ENCODE peak calls at places on chromosomes 13 and 19, in ten cellular contexts. One of them, this sample, is unnamed.

GRCh38 chr19:11422163-11423068 is 3.3 kb upstream of the RGL3 start:
- DNase-seq in HFFc6: peak
- DNase-seq in astrocyte of the spinal cord: no peak
- DNase-seq in upper lobe of right lung: peak
- DNase-seq in RWPE2: peak
- DNase-seq in foreskin fibroblast: peak
- DNase-seq in IMR-90: no peak
- DNase-seq in fibroblast of the aortic adventitia: peak
- DNase-seq in cardiac fibroblast: peak
- DNase-seq in psoas muscle: peak
- DNase-seq in this sample: peak

GRCh38 chr19:6674868-6675305 is 4.9 kb upstream of the TNFSF14 start:
- DNase-seq in HFFc6: peak
- DNase-seq in astrocyte of the spinal cord: peak
- DNase-seq in upper lobe of right lung: peak
- DNase-seq in RWPE2: no peak
- DNase-seq in foreskin fibroblast: peak
- DNase-seq in IMR-90: peak
- DNase-seq in fibroblast of the aortic adventitia: peak
- DNase-seq in cardiac fibroblast: peak
- DNase-seq in psoas muscle: peak
- DNase-seq in this sample: peak

GRCh38 chr13:26051231-26052135 is at the start of gene SHISA2:
- DNase-seq in HFFc6: no peak
- DNase-seq in astrocyte of the spinal cord: peak
- DNase-seq in upper lobe of right lung: peak
- DNase-seq in RWPE2: no peak
- DNase-seq in foreskin fibroblast: no peak
- DNase-seq in IMR-90: peak
- DNase-seq in fibroblast of the aortic adventitia: peak
- DNase-seq in cardiac fibroblast: peak
- DNase-seq in psoas muscle: peak
- DNase-seq in this sample: no peak

GRCh38 chr13:40993987-40994386 is 25.1 kb downstream of the ELF1 start:
- DNase-seq in HFFc6: no peak
- DNase-seq in astrocyte of the spinal cord: no peak
- DNase-seq in upper lobe of right lung: no peak
- DNase-seq in RWPE2: peak
- DNase-seq in foreskin fibroblast: no peak
- DNase-seq in IMR-90: no peak
- DNase-seq in fibroblast of the aortic adventitia: no peak
- DNase-seq in cardiac fibroblast: no peak
- DNase-seq in psoas muscle: no peak
- DNase-seq in this sample: no peak

GRCh38 chr13:90867336-90867683 is 480.2 kb upstream of the MIR17HG start:
- DNase-seq in HFFc6: peak
- DNase-seq in astrocyte of the spinal cord: peak
- DNase-seq in upper lobe of right lung: peak
- DNase-seq in RWPE2: no peak
- DNase-seq in foreskin fibroblast: peak
- DNase-seq in IMR-90: peak
- DNase-seq in fibroblast of the aortic adventitia: peak
- DNase-seq in cardiac fibroblast: peak
- DNase-seq in psoas muscle: peak
- DNase-seq in this sample: peak

GRCh38 chr13:71605744-71606143 is 261.3 kb downstream of the DACH1 start:
- DNase-seq in HFFc6: no peak
- DNase-seq in astrocyte of the spinal cord: no peak
- DNase-seq in upper lobe of right lung: no peak
- DNase-seq in RWPE2: no peak
- DNase-seq in foreskin fibroblast: no peak
- DNase-seq in IMR-90: no peak
- DNase-seq in fibroblast of the aortic adventitia: no peak
- DNase-seq in cardiac fibroblast: no peak
- DNase-seq in psoas muscle: no peak
- DNase-seq in this sample: no peak

GRCh38 chr19:46927893-46928292 is 67.1 kb downstream of the ARHGAP35 start:
- DNase-seq in HFFc6: no peak
- DNase-seq in astrocyte of the spinal cord: no peak
- DNase-seq in upper lobe of right lung: no peak
- DNase-seq in RWPE2: no peak
- DNase-seq in foreskin fibroblast: no peak
- DNase-seq in IMR-90: no peak
- DNase-seq in fibroblast of the aortic adventitia: no peak
- DNase-seq in cardiac fibroblast: no peak
- DNase-seq in psoas muscle: no peak
- DNase-seq in this sample: no peak

GRCh38 chr13:32737111-32737571 is 150.9 kb downstream of the PDS5B start:
- DNase-seq in HFFc6: no peak
- DNase-seq in astrocyte of the spinal cord: peak
- DNase-seq in upper lobe of right lung: no peak
- DNase-seq in RWPE2: no peak
- DNase-seq in foreskin fibroblast: no peak
- DNase-seq in IMR-90: no peak
- DNase-seq in fibroblast of the aortic adventitia: peak
- DNase-seq in cardiac fibroblast: peak
- DNase-seq in psoas muscle: no peak
- DNase-seq in this sample: no peak

GRCh38 chr19:13095393-13095784 is 7.3 kb downstream of the LYL1 start:
- DNase-seq in HFFc6: no peak
- DNase-seq in astrocyte of the spinal cord: no peak
- DNase-seq in upper lobe of right lung: no peak
- DNase-seq in RWPE2: peak
- DNase-seq in foreskin fibroblast: no peak
- DNase-seq in IMR-90: no peak
- DNase-seq in fibroblast of the aortic adventitia: no peak
- DNase-seq in cardiac fibroblast: no peak
- DNase-seq in psoas muscle: no peak
- DNase-seq in this sample: no peak

GRCh38 chr13:23621316-23621645 is 51.1 kb downstream of the TNFRSF19 start:
- DNase-seq in HFFc6: peak
- DNase-seq in astrocyte of the spinal cord: peak
- DNase-seq in upper lobe of right lung: no peak
- DNase-seq in RWPE2: no peak
- DNase-seq in foreskin fibroblast: peak
- DNase-seq in IMR-90: peak
- DNase-seq in fibroblast of the aortic adventitia: peak
- DNase-seq in cardiac fibroblast: peak
- DNase-seq in psoas muscle: no peak
- DNase-seq in this sample: peak

GRCh38 chr13:43356566-43356965 is 333.2 kb downstream of the DNAJC15 start:
- DNase-seq in HFFc6: no peak
- DNase-seq in astrocyte of the spinal cord: no peak
- DNase-seq in upper lobe of right lung: no peak
- DNase-seq in RWPE2: no peak
- DNase-seq in foreskin fibroblast: no peak
- DNase-seq in IMR-90: peak
- DNase-seq in fibroblast of the aortic adventitia: no peak
- DNase-seq in cardiac fibroblast: no peak
- DNase-seq in psoas muscle: no peak
- DNase-seq in this sample: no peak

DNA sequence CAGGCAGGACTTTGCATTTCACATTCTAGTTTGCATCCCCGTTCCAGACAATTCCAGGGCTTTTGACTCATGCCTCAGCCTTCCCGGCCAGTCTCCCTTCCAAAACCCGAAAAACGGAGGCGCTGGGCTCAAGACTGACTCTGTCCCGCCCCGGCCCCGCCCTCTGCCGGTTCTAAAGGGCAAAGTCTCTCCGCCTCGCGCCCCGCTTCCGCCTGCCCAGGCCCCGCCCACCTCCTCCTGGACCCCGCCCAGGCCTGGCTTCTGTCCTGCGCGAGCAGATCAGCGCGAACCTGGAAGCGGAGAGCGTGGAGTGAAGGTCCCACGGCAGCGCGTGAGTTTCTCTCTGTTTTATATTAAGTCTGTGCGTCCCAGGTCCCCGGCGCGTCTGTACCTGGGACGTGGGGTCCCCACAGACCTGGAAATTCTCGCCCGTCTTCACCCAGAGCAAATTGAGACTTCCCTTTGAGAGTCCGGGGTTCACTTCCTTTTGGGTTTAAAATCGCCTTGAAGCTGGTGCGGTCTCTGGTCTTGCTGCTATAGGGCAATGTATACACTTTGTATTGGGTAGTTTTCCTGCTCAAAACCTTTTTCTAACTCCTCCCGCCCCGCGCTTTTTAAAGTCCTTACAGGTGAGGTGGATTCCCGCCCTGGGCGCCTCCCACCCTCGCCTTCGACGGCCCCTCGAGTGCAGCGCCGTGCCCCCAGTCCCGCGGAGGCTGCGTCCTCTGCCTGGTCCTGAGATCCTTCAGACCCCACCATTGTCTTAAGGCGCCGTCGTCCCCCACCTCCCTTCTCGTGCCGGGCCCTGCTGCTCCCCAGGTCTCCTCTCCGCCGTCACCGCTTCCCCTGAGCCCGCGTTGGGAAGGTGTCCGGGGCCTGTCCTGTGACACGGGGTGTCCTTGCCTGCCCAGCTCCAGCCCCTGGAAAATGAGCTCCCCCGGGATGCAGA is 31.2 kb downstream of the ZNF701 start:
- DNase-seq in HFFc6: peak
- DNase-seq in astrocyte of the spinal cord: peak
- DNase-seq in upper lobe of right lung: peak
- DNase-seq in RWPE2: peak
- DNase-seq in foreskin fibroblast: peak
- DNase-seq in IMR-90: peak
- DNase-seq in fibroblast of the aortic adventitia: peak
- DNase-seq in cardiac fibroblast: peak
- DNase-seq in psoas muscle: peak
- DNase-seq in this sample: peak
- TF ChIP-seq CTCF in HFFc6: peak
- TF ChIP-seq CTCF in astrocyte of the spinal cord: peak
- TF ChIP-seq CTCF in upper lobe of right lung: peak
- TF ChIP-seq CTCF in RWPE2: no peak
- TF ChIP-seq CTCF in foreskin fibroblast: peak
- TF ChIP-seq CTCF in IMR-90: peak
- TF ChIP-seq CTCF in fibroblast of the aortic adventitia: peak
- TF ChIP-seq CTCF in cardiac fibroblast: peak
- TF ChIP-seq CTCF in psoas muscle: peak
- TF ChIP-seq CTCF in this sample: peak

GRCh38 chr13:34432234-34432633 is 509.8 kb upstream of the NBEA start:
- DNase-seq in HFFc6: no peak
- DNase-seq in astrocyte of the spinal cord: no peak
- DNase-seq in upper lobe of right lung: no peak
- DNase-seq in RWPE2: no peak
- DNase-seq in foreskin fibroblast: no peak
- DNase-seq in IMR-90: no peak
- DNase-seq in fibroblast of the aortic adventitia: no peak
- DNase-seq in cardiac fibroblast: no peak
- DNase-seq in psoas muscle: no peak
- DNase-seq in this sample: no peak

GRCh38 chr13:34435338-34435737 is 506.7 kb upstream of the NBEA start:
- DNase-seq in HFFc6: peak
- DNase-seq in astrocyte of the spinal cord: peak
- DNase-seq in upper lobe of right lung: no peak
- DNase-seq in RWPE2: no peak
- DNase-seq in foreskin fibroblast: peak
- DNase-seq in IMR-90: no peak
- DNase-seq in fibroblast of the aortic adventitia: no peak
- DNase-seq in cardiac fibroblast: peak
- DNase-seq in psoas muscle: no peak
- DNase-seq in this sample: peak

GRCh38 chr13:34425307-34425949 is 516.6 kb upstream of the NBEA start:
- DNase-seq in HFFc6: no peak
- DNase-seq in astrocyte of the spinal cord: no peak
- DNase-seq in upper lobe of right lung: no peak
- DNase-seq in RWPE2: no peak
- DNase-seq in foreskin fibroblast: no peak
- DNase-seq in IMR-90: no peak
- DNase-seq in fibroblast of the aortic adventitia: no peak
- DNase-seq in cardiac fibroblast: no peak
- DNase-seq in psoas muscle: no peak
- DNase-seq in this sample: no peak

DNA sequence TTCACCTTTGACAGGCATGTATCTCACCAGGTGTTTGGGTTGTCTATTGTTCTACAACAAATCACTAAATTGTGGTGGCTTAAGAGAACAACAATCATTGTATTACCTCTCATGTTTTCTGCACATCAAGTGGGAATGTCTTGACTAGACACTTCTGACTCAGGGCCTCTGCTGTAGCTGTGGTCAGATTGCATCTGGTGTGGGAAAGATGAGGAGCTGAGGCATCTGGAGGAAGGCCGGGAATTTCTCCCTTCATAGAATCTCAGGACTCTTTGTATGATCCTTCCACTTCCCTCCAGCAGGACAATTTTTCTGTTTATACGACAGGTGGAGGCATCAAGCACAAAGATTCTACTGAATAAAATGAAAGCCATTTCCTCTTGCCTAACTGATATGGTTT is 511.8 kb upstream of the NBEA start:
- DNase-seq in HFFc6: no peak
- DNase-seq in astrocyte of the spinal cord: peak
- DNase-seq in upper lobe of right lung: no peak
- DNase-seq in RWPE2: no peak
- DNase-seq in foreskin fibroblast: peak
- DNase-seq in IMR-90: peak
- DNase-seq in fibroblast of the aortic adventitia: no peak
- DNase-seq in cardiac fibroblast: no peak
- DNase-seq in psoas muscle: no peak
- DNase-seq in this sample: no peak
- TF ChIP-seq CTCF in HFFc6: no peak
- TF ChIP-seq CTCF in astrocyte of the spinal cord: no peak
- TF ChIP-seq CTCF in upper lobe of right lung: no peak
- TF ChIP-seq CTCF in RWPE2: no peak
- TF ChIP-seq CTCF in foreskin fibroblast: no peak
- TF ChIP-seq CTCF in IMR-90: no peak
- TF ChIP-seq CTCF in fibroblast of the aortic adventitia: no peak
- TF ChIP-seq CTCF in cardiac fibroblast: no peak
- TF ChIP-seq CTCF in psoas muscle: no peak
- TF ChIP-seq CTCF in this sample: no peak

GRCh38 chr13:113915012-113915763 is 51.3 kb upstream of the GAS6 start:
- DNase-seq in HFFc6: no peak
- DNase-seq in astrocyte of the spinal cord: no peak
- DNase-seq in upper lobe of right lung: no peak
- DNase-seq in RWPE2: no peak
- DNase-seq in foreskin fibroblast: no peak
- DNase-seq in IMR-90: no peak
- DNase-seq in fibroblast of the aortic adventitia: no peak
- DNase-seq in cardiac fibroblast: no peak
- DNase-seq in psoas muscle: no peak
- DNase-seq in this sample: no peak
- TF ChIP-seq CTCF in HFFc6: no peak
- TF ChIP-seq CTCF in astrocyte of the spinal cord: no peak
- TF ChIP-seq CTCF in upper lobe of right lung: no peak
- TF ChIP-seq CTCF in RWPE2: no peak
- TF ChIP-seq CTCF in foreskin fibroblast: no peak
- TF ChIP-seq CTCF in IMR-90: no peak
- TF ChIP-seq CTCF in fibroblast of the aortic adventitia: no peak
- TF ChIP-seq CTCF in cardiac fibroblast: no peak
- TF ChIP-seq CTCF in psoas muscle: no peak
- TF ChIP-seq CTCF in this sample: no peak

DNA sequence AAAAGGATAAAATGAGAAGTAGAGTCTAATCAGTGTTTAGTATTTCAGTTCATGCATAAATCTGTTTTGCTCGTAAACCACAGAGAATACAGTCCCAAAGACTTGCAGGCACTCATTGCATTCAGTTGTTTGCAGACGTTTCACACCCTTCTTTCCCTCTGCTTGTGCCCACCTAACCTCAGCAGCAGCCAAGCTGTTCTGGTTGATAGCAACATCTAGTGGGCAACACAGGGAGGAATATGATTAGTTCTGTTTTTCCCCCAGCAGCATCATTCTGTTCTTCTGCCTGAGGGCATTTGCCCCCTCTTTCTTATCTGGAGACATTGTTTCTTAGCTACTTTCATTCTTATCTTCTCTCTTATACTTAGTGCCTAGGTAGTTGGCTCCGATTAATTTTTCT is 135.6 kb downstream of the PAN3 start:
- DNase-seq in HFFc6: no peak
- DNase-seq in astrocyte of the spinal cord: no peak
- DNase-seq in upper lobe of right lung: no peak
- DNase-seq in RWPE2: no peak
- DNase-seq in foreskin fibroblast: no peak
- DNase-seq in IMR-90: peak
- DNase-seq in fibroblast of the aortic adventitia: no peak
- DNase-seq in cardiac fibroblast: peak
- DNase-seq in psoas muscle: no peak
- DNase-seq in this sample: no peak
- TF ChIP-seq CTCF in HFFc6: no peak
- TF ChIP-seq CTCF in astrocyte of the spinal cord: no peak
- TF ChIP-seq CTCF in upper lobe of right lung: no peak
- TF ChIP-seq CTCF in RWPE2: no peak
- TF ChIP-seq CTCF in foreskin fibroblast: no peak
- TF ChIP-seq CTCF in IMR-90: peak
- TF ChIP-seq CTCF in fibroblast of the aortic adventitia: no peak
- TF ChIP-seq CTCF in cardiac fibroblast: no peak
- TF ChIP-seq CTCF in psoas muscle: no peak
- TF ChIP-seq CTCF in this sample: peak